ENCODE peak calls at places on chromosomes 5 and 9, in eight cellular contexts. T is lower leg skin, O is testis, R is heart left ventricle, M is sigmoid colon, G is A549, Y is stomach, X is right lobe of liver. S is an unnamed sample.

GRCh38 chr9:110922145-110922544 is 116.1 kb downstream of the LPAR1 start:
- DNase-seq in T (no peak), O (no peak), R (no peak), M (no peak), G (no peak), Y (no peak), X (no peak), S (no peak)

GRCh38 chr9:99778308-99778707 is 43.4 kb upstream of the NR4A3 start:
- DNase-seq in T (no peak), O (no peak), R (no peak), M (no peak), G (peak), Y (no peak), X (no peak), S (no peak)

GRCh38 chr5:68730220-68731010 is 363.4 kb upstream of the SLC30A5 start:
- DNase-seq in T (peak), O (peak), R (peak), M (no peak), G (peak), Y (no peak), X (no peak), S (peak)

GRCh38 chr9:102841376-102841775 is 153.8 kb upstream of the CYLC2 start:
- DNase-seq in T (no peak), O (no peak), R (no peak), M (no peak), G (peak), Y (no peak), X (no peak), S (no peak)

GRCh38 chr5:153513171-153513570 is 22.7 kb downstream of the GRIA1 start:
- DNase-seq in T (no peak), O (no peak), R (no peak), M (no peak), G (no peak), Y (no peak), X (no peak), S (no peak)

GRCh38 chr9:98656536-98656935 is 52.2 kb downstream of the GABBR2 start:
- DNase-seq in T (no peak), O (no peak), R (no peak), M (no peak), G (no peak), Y (no peak), X (no peak), S (no peak)

GRCh38 chr9:18297532-18297872 is 176.5 kb upstream of the ADAMTSL1 start:
- DNase-seq in T (no peak), O (no peak), R (no peak), M (no peak), G (peak), Y (no peak), X (no peak), S (no peak)

GRCh38 chr5:147558826-147559225 is 49.0 kb upstream of the DPYSL3 start:
- DNase-seq in T (peak), O (peak), R (peak), M (peak), G (peak), Y (no peak), X (no peak), S (peak)

GRCh38 chr5:17803976-17804375 is 169.7 kb downstream of the TAF11L14 start:
- DNase-seq in T (no peak), O (no peak), R (no peak), M (no peak), G (no peak), Y (no peak), X (no peak), S (no peak)

GRCh38 chr5:142199388-142199787 is 90.8 kb downstream of the NDFIP1 start:
- DNase-seq in T (no peak), O (no peak), R (no peak), M (no peak), G (no peak), Y (no peak), X (no peak), S (no peak)

GRCh38 chr5:17218353-17219005 is 1.0 kb downstream of the BASP1 start:
- DNase-seq in T (peak), O (peak), R (no peak), M (no peak), G (no peak), Y (no peak), X (peak), S (peak)

GRCh38 chr5:179698935-179699639 is at the start of gene CANX:
- DNase-seq in T (no peak), O (no peak), R (no peak), M (no peak), G (no peak), Y (no peak), X (no peak), S (no peak)

GRCh38 chr5:169296456-169297220 is 4.3 kb downstream of the SLIT3 start:
- DNase-seq in T (no peak), O (no peak), R (no peak), M (peak), G (peak), Y (no peak), X (no peak), S (no peak)

GRCh38 chr9:35482071-35482470 is 7.8 kb upstream of the RUSC2 start:
- DNase-seq in T (no peak), O (no peak), R (no peak), M (no peak), G (no peak), Y (no peak), X (no peak), S (no peak)

GRCh38 chr9:72526901-72527800 is 5.7 kb downstream of the TMC1 start:
- DNase-seq in T (peak), O (peak), R (peak), M (peak), G (peak), Y (peak), X (no peak), S (peak)

GRCh38 chr9:31730398-31730797 is 654.0 kb upstream of the ACO1 start:
- DNase-seq in T (no peak), O (no peak), R (no peak), M (no peak), G (no peak), Y (no peak), X (no peak), S (no peak)

GRCh38 chr5:15510092-15510491 is 10.1 kb downstream of the FBXL7 start:
- DNase-seq in T (no peak), O (no peak), R (no peak), M (no peak), G (no peak), Y (no peak), X (no peak), S (no peak)

GRCh38 chr9:94204174-94204573 is 54.9 kb upstream of the ZNF169 start:
- DNase-seq in T (no peak), O (no peak), R (no peak), M (no peak), G (no peak), Y (no peak), X (no peak), S (no peak)

GRCh38 chr5:141508808-141509611 is 20.1 kb downstream of the PCDHGC5 start:
- DNase-seq in T (peak), O (no peak), R (no peak), M (peak), G (no peak), Y (no peak), X (no peak), S (peak)

GRCh38 chr5:68279960-68280359 is 64.4 kb downstream of the PIK3R1 start:
- DNase-seq in T (no peak), O (no peak), R (no peak), M (no peak), G (no peak), Y (no peak), X (no peak), S (no peak)

GRCh38 chr5:136731241-136731885 is 366.0 kb upstream of the TRPC7 start:
- DNase-seq in T (no peak), O (no peak), R (no peak), M (no peak), G (peak), Y (no peak), X (no peak), S (no peak)

GRCh38 chr9:93621922-93622321 is 45.5 kb downstream of the PHF2 start:
- DNase-seq in T (no peak), O (no peak), R (no peak), M (no peak), G (no peak), Y (no peak), X (no peak), S (peak)

GRCh38 chr5:159022178-159022556 is 77.5 kb downstream of the EBF1 start:
- DNase-seq in T (no peak), O (peak), R (peak), M (peak), G (no peak), Y (no peak), X (peak), S (peak)

GRCh38 chr9:96868709-96869108 is 14.4 kb upstream of the ZNF782 start:
- DNase-seq in T (no peak), O (no peak), R (no peak), M (no peak), G (no peak), Y (peak), X (no peak), S (no peak)
- TF ChIP-seq POLR2A in T (no peak), O (no peak), R (no peak), M (no peak), G (no peak), Y (no peak), X (no peak), S (no peak)

DNA sequence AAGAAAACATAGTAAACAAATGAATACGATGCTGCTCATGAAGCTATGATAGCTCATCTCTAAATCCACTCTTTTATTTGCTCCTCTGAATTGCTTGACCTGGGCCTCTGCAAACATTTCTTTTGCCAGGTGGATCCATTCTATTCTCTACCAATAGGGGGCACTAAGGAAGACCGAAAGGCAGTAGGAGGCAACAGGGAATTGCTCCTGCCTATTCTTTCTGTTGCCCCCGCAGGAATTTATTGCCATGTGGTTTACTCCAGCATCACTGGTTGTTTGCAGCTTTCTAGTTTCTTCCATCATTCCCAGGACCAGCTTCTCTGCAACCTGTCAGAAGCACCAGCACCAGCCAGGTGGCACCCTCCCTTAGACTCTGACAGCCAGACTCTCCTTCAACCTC is 5.3 kb downstream of the GAPT start:
- DNase-seq in T (no peak), O (no peak), R (no peak), M (no peak), G (no peak), Y (no peak), X (no peak), S (no peak)
- TF ChIP-seq CTCF in T (no peak), O (peak), R (no peak), M (no peak), G (peak), Y (no peak), X (peak), S (no peak)

DNA sequence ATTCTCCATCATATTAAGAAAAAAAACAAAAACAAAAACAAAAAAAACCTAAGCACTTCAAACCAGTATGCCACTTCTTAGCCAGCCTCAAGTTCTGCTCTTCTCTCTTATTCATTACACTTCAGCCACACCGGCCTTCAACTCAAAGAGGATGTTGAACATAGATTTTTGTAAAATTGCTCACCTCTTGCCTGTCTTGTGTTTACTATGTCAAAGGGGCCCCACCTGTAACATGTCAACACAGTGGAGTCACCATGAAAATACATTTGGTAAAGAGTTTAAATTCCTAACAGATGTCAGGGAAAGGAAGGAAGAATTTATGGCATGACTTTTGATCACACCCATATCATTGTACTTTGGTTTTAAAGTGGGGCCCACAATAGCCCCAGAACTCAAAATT is 121.1 kb upstream of the GHR start:
- DNase-seq in T (no peak), O (no peak), R (no peak), M (no peak), G (no peak), Y (no peak), X (no peak), S (no peak)
- H3K4me3 ChIP-seq in T (no peak), O (no peak), R (no peak), M (no peak), G (no peak), Y (no peak), X (no peak), S (no peak)

GRCh38 chr5:132495063-132495671 is 4.6 kb upstream of the IRF1 start:
- DNase-seq in T (peak), O (no peak), R (no peak), M (peak), G (no peak), Y (peak), X (no peak), S (no peak)

GRCh38 chr5:132497488-132497997 is 7.0 kb upstream of the IRF1 start:
- DNase-seq in T (peak), O (no peak), R (peak), M (peak), G (peak), Y (peak), X (no peak), S (peak)

GRCh38 chr5:132496631-132497487 is 6.3 kb upstream of the IRF1 start:
- DNase-seq in T (peak), O (peak), R (peak), M (peak), G (peak), Y (peak), X (peak), S (peak)

GRCh38 chr5:132493821-132494220 is 3.2 kb upstream of the IRF1 start:
- DNase-seq in T (no peak), O (no peak), R (no peak), M (no peak), G (no peak), Y (no peak), X (no peak), S (peak)

DNA sequence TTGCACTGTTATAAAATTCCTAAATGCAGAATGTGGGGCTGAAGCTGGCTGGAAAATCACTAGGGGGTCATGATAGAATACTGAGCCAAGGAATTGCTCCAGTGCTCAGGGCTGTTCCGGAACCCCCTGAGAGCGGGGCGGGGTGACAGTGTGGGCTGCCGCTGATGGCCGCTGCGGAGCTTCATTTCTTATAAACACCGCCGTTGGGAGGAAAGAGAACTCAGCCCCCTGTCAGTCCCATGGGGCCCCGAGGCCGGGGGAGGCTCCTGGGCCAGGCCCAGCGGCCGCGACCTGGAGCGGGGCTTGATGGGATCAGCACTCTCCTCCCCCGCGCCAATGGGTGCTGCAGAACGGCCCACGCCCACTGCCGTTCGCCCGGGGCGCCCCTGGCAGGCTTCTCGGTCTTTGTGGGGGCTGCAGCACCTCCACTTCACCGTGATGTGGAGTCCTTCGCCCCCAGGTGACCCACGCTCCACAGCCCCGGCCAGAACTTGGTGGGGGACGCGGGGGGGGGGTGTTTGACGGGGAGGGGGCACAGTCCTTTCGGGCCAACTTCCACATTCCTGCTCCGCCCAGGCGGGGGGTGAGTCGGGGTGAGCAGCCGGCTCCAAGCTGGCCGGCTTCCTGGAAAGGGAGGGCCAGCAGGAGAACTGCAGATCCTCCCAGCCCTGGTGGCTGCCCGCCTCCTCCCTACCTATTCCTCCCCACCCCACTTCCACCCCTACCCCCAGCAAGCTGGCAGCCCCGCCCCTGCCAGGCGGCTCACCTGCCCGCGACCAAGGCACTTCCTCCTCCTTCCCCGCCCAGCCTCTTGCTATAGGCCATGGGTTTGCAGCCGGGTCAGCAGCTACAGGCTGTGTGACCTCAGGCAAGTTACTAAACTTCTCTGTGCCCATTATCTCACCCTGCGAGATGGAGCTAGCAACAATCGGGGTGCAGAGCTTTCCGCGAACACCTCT is 5.4 kb upstream of the IRF1 start:
- DNase-seq in T (peak), O (peak), R (peak), M (peak), G (peak), Y (peak), X (peak), S (peak)
- TF ChIP-seq POLR2A in T (no peak), O (no peak), R (peak), M (no peak), G (peak), Y (no peak), X (peak), S (peak)

GRCh38 chr9:120474579-120475243 is 105.3 kb downstream of the CDK5RAP2 start:
- DNase-seq in T (no peak), O (no peak), R (no peak), M (no peak), G (no peak), Y (no peak), X (no peak), S (no peak)
- TF ChIP-seq CTCF in T (no peak), O (no peak), R (no peak), M (no peak), G (no peak), Y (no peak), X (no peak), S (no peak)